ENCODE peak calls at places on chromosomes 2 and 18, in nine cellular contexts. One of them, this sample, is unnamed.

GRCh38 chr18:44799422-44800421 is 119.0 kb downstream of the SETBP1 start:
- DNase-seq in IMR-90: no peak
- DNase-seq in stomach: no peak
- DNase-seq in adrenal gland: no peak
- DNase-seq in H1: no peak
- DNase-seq in A549: no peak
- DNase-seq in suprapubic skin: no peak
- DNase-seq in heart left ventricle: no peak
- DNase-seq in lower leg skin: no peak
- DNase-seq in this sample: no peak

GRCh38 chr18:79681484-79682387 is 2.1 kb downstream of the CTDP1 start:
- DNase-seq in suprapubic skin: no peak
- DNase-seq in heart left ventricle: no peak
- DNase-seq in stomach: no peak
- DNase-seq in A549: no peak
- DNase-seq in IMR-90: no peak
- DNase-seq in adrenal gland: no peak
- DNase-seq in H1: no peak
- DNase-seq in lower leg skin: peak; percentile 78
- DNase-seq in this sample: no peak

GRCh38 chr2:218717262-218717661 is 6.6 kb downstream of the TTLL4 start:
- DNase-seq in stomach: no peak
- DNase-seq in H1: no peak
- DNase-seq in IMR-90: peak; percentile 51
- DNase-seq in lower leg skin: no peak
- DNase-seq in suprapubic skin: no peak
- DNase-seq in heart left ventricle: no peak
- DNase-seq in A549: no peak
- DNase-seq in adrenal gland: peak; percentile 38
- DNase-seq in this sample: no peak

GRCh38 chr2:30030361-30030760 is 109.0 kb upstream of the ALK start:
- DNase-seq in A549: no peak
- DNase-seq in H1: no peak
- DNase-seq in lower leg skin: no peak
- DNase-seq in suprapubic skin: no peak
- DNase-seq in adrenal gland: no peak
- DNase-seq in heart left ventricle: no peak
- DNase-seq in IMR-90: no peak
- DNase-seq in stomach: no peak
- DNase-seq in this sample: no peak

GRCh38 chr2:27495840-27496356 is 741 bp upstream of the GCKR start:
- DNase-seq in A549: no peak
- DNase-seq in heart left ventricle: no peak
- DNase-seq in stomach: no peak
- DNase-seq in IMR-90: no peak
- DNase-seq in H1: no peak
- DNase-seq in lower leg skin: no peak
- DNase-seq in suprapubic skin: no peak
- DNase-seq in adrenal gland: no peak
- DNase-seq in this sample: no peak

GRCh38 chr2:56444339-56444738 is 260.5 kb downstream of the CCDC85A start:
- DNase-seq in IMR-90: no peak
- DNase-seq in lower leg skin: no peak
- DNase-seq in H1: no peak
- DNase-seq in adrenal gland: no peak
- DNase-seq in stomach: peak; percentile 79
- DNase-seq in A549: no peak
- DNase-seq in suprapubic skin: no peak
- DNase-seq in heart left ventricle: no peak
- DNase-seq in this sample: no peak

GRCh38 chr2:113831156-113831555 is 58.7 kb upstream of the ACTR3 start:
- DNase-seq in H1: no peak
- DNase-seq in suprapubic skin: no peak
- DNase-seq in IMR-90: peak; percentile 13
- DNase-seq in stomach: no peak
- DNase-seq in heart left ventricle: no peak
- DNase-seq in lower leg skin: no peak
- DNase-seq in adrenal gland: no peak
- DNase-seq in A549: no peak
- DNase-seq in this sample: no peak

GRCh38 chr18:56789004-56789888 is 138.1 kb downstream of the WDR7 start:
- DNase-seq in adrenal gland: no peak
- DNase-seq in suprapubic skin: no peak
- DNase-seq in heart left ventricle: no peak
- DNase-seq in IMR-90: peak; percentile 13
- DNase-seq in H1: no peak
- DNase-seq in A549: peak; percentile 1
- DNase-seq in lower leg skin: no peak
- DNase-seq in stomach: no peak
- DNase-seq in this sample: no peak

GRCh38 chr18:74714796-74715195 is 117.1 kb downstream of the ZNF407 start:
- DNase-seq in lower leg skin: no peak
- DNase-seq in suprapubic skin: no peak
- DNase-seq in IMR-90: no peak
- DNase-seq in H1: no peak
- DNase-seq in stomach: no peak
- DNase-seq in adrenal gland: no peak
- DNase-seq in A549: no peak
- DNase-seq in heart left ventricle: no peak
- DNase-seq in this sample: no peak

GRCh38 chr18:21450913-21451312 is 149.6 kb downstream of the ESCO1 start:
- DNase-seq in heart left ventricle: no peak
- DNase-seq in suprapubic skin: no peak
- DNase-seq in H1: no peak
- DNase-seq in lower leg skin: no peak
- DNase-seq in IMR-90: no peak
- DNase-seq in A549: no peak
- DNase-seq in adrenal gland: no peak
- DNase-seq in stomach: no peak
- DNase-seq in this sample: no peak

GRCh38 chr2:171630812-171631626 is 56.2 kb upstream of the DYNC1I2 start:
- DNase-seq in stomach: no peak
- DNase-seq in A549: no peak
- DNase-seq in IMR-90: no peak
- DNase-seq in suprapubic skin: no peak
- DNase-seq in H1: no peak
- DNase-seq in adrenal gland: no peak
- DNase-seq in lower leg skin: no peak
- DNase-seq in heart left ventricle: no peak
- DNase-seq in this sample: no peak

GRCh38 chr18:3873698-3874495 is 423.9 kb downstream of the TGIF1 start:
- DNase-seq in heart left ventricle: no peak
- DNase-seq in IMR-90: no peak
- DNase-seq in suprapubic skin: no peak
- DNase-seq in H1: no peak
- DNase-seq in lower leg skin: no peak
- DNase-seq in stomach: no peak
- DNase-seq in adrenal gland: no peak
- DNase-seq in A549: no peak
- DNase-seq in this sample: no peak

GRCh38 chr2:10342245-10342951 is 39.7 kb downstream of the HPCAL1 start:
- DNase-seq in H1: no peak
- DNase-seq in adrenal gland: no peak
- DNase-seq in stomach: no peak
- DNase-seq in IMR-90: no peak
- DNase-seq in suprapubic skin: no peak
- DNase-seq in A549: no peak
- DNase-seq in heart left ventricle: no peak
- DNase-seq in lower leg skin: no peak
- DNase-seq in this sample: no peak

GRCh38 chr18:80233201-80233835 is 14.0 kb downstream of the PARD6G start:
- DNase-seq in IMR-90: no peak
- DNase-seq in lower leg skin: peak; percentile 62
- DNase-seq in stomach: no peak
- DNase-seq in adrenal gland: no peak
- DNase-seq in A549: no peak
- DNase-seq in heart left ventricle: no peak
- DNase-seq in suprapubic skin: no peak
- DNase-seq in H1: no peak
- DNase-seq in this sample: no peak

GRCh38 chr2:66888246-66888645 is 453.3 kb downstream of the MEIS1 start:
- DNase-seq in lower leg skin: no peak
- DNase-seq in heart left ventricle: no peak
- DNase-seq in A549: no peak
- DNase-seq in suprapubic skin: no peak
- DNase-seq in stomach: no peak
- DNase-seq in adrenal gland: no peak
- DNase-seq in H1: no peak
- DNase-seq in IMR-90: no peak
- DNase-seq in this sample: no peak

GRCh38 chr2:66890286-66890812 is 455.4 kb downstream of the MEIS1 start:
- DNase-seq in suprapubic skin: no peak
- DNase-seq in A549: no peak
- DNase-seq in stomach: no peak
- DNase-seq in H1: no peak
- DNase-seq in heart left ventricle: no peak
- DNase-seq in lower leg skin: no peak
- DNase-seq in IMR-90: peak; percentile 46
- DNase-seq in adrenal gland: no peak
- DNase-seq in this sample: no peak

GRCh38 chr2:66885775-66886402 is 451.0 kb downstream of the MEIS1 start:
- DNase-seq in heart left ventricle: no peak
- DNase-seq in IMR-90: peak; percentile 53
- DNase-seq in adrenal gland: no peak
- DNase-seq in suprapubic skin: no peak
- DNase-seq in H1: no peak
- DNase-seq in stomach: no peak
- DNase-seq in A549: no peak
- DNase-seq in lower leg skin: no peak
- DNase-seq in this sample: no peak

GRCh38 chr2:66888791-66889631 is 454.1 kb downstream of the MEIS1 start:
- DNase-seq in adrenal gland: peak; percentile 28
- DNase-seq in H1: no peak
- DNase-seq in IMR-90: peak; percentile 100
- DNase-seq in stomach: no peak
- DNase-seq in A549: no peak
- DNase-seq in heart left ventricle: no peak
- DNase-seq in suprapubic skin: no peak
- DNase-seq in lower leg skin: no peak
- DNase-seq in this sample: no peak

GRCh38 chr2:66889632-66889882 is 454.6 kb downstream of the MEIS1 start:
- DNase-seq in A549: no peak
- DNase-seq in lower leg skin: no peak
- DNase-seq in heart left ventricle: no peak
- DNase-seq in H1: no peak
- DNase-seq in IMR-90: no peak
- DNase-seq in adrenal gland: no peak
- DNase-seq in stomach: no peak
- DNase-seq in suprapubic skin: no peak
- DNase-seq in this sample: no peak
- TF ChIP-seq CTCF in A549: no peak
- TF ChIP-seq CTCF in lower leg skin: no peak
- TF ChIP-seq CTCF in heart left ventricle: no peak
- TF ChIP-seq CTCF in H1: no peak
- TF ChIP-seq CTCF in IMR-90: no peak
- TF ChIP-seq CTCF in adrenal gland: no peak
- TF ChIP-seq CTCF in stomach: no peak
- TF ChIP-seq CTCF in suprapubic skin: no peak
- TF ChIP-seq CTCF in this sample: no peak

GRCh38 chr2:86822668-86823067 is 32.0 kb upstream of the CD8A start:
- DNase-seq in IMR-90: no peak
- DNase-seq in A549: no peak
- DNase-seq in suprapubic skin: no peak
- DNase-seq in stomach: no peak
- DNase-seq in adrenal gland: no peak
- DNase-seq in heart left ventricle: no peak
- DNase-seq in lower leg skin: no peak
- DNase-seq in H1: no peak
- DNase-seq in this sample: no peak

GRCh38 chr2:86825020-86825727 is 34.5 kb upstream of the CD8A start:
- DNase-seq in H1: no peak
- DNase-seq in lower leg skin: no peak
- DNase-seq in suprapubic skin: no peak
- DNase-seq in stomach: no peak
- DNase-seq in IMR-90: no peak
- DNase-seq in adrenal gland: no peak
- DNase-seq in A549: no peak
- DNase-seq in heart left ventricle: no peak
- DNase-seq in this sample: no peak

GRCh38 chr2:86821842-86822241 is 31.1 kb upstream of the CD8A start:
- DNase-seq in lower leg skin: no peak
- DNase-seq in adrenal gland: no peak
- DNase-seq in stomach: no peak
- DNase-seq in H1: no peak
- DNase-seq in heart left ventricle: no peak
- DNase-seq in A549: no peak
- DNase-seq in suprapubic skin: no peak
- DNase-seq in IMR-90: no peak
- DNase-seq in this sample: no peak

GRCh38 chr2:86821306-86821705 is 30.6 kb upstream of the CD8A start:
- DNase-seq in IMR-90: no peak
- DNase-seq in A549: no peak
- DNase-seq in adrenal gland: no peak
- DNase-seq in H1: no peak
- DNase-seq in lower leg skin: no peak
- DNase-seq in heart left ventricle: no peak
- DNase-seq in suprapubic skin: no peak
- DNase-seq in stomach: no peak
- DNase-seq in this sample: no peak

GRCh38 chr2:86825728-86826386 is 35.1 kb upstream of the CD8A start:
- DNase-seq in A549: no peak
- DNase-seq in heart left ventricle: no peak
- DNase-seq in lower leg skin: no peak
- DNase-seq in IMR-90: no peak
- DNase-seq in stomach: no peak
- DNase-seq in suprapubic skin: no peak
- DNase-seq in H1: no peak
- DNase-seq in adrenal gland: no peak
- DNase-seq in this sample: no peak
- TF ChIP-seq POLR2A in A549: no peak
- TF ChIP-seq POLR2A in heart left ventricle: no peak
- TF ChIP-seq POLR2A in lower leg skin: no peak
- TF ChIP-seq POLR2A in IMR-90: no peak
- TF ChIP-seq POLR2A in stomach: no peak
- TF ChIP-seq POLR2A in suprapubic skin: no peak
- TF ChIP-seq POLR2A in H1: no peak
- TF ChIP-seq POLR2A in adrenal gland: no peak
- TF ChIP-seq POLR2A in this sample: no peak

GRCh38 chr2:153543639-153544071 is 65.1 kb upstream of the RPRM start:
- DNase-seq in suprapubic skin: no peak
- DNase-seq in heart left ventricle: no peak
- DNase-seq in IMR-90: no peak
- DNase-seq in H1: no peak
- DNase-seq in A549: no peak
- DNase-seq in lower leg skin: no peak
- DNase-seq in adrenal gland: no peak
- DNase-seq in stomach: no peak
- DNase-seq in this sample: no peak
- TF ChIP-seq CTCF in suprapubic skin: no peak
- TF ChIP-seq CTCF in heart left ventricle: no peak
- TF ChIP-seq CTCF in IMR-90: no peak
- TF ChIP-seq CTCF in H1: peak; percentile 17
- TF ChIP-seq CTCF in A549: no peak
- TF ChIP-seq CTCF in lower leg skin: no peak
- TF ChIP-seq CTCF in adrenal gland: no peak
- TF ChIP-seq CTCF in stomach: no peak
- TF ChIP-seq CTCF in this sample: no peak

DNA sequence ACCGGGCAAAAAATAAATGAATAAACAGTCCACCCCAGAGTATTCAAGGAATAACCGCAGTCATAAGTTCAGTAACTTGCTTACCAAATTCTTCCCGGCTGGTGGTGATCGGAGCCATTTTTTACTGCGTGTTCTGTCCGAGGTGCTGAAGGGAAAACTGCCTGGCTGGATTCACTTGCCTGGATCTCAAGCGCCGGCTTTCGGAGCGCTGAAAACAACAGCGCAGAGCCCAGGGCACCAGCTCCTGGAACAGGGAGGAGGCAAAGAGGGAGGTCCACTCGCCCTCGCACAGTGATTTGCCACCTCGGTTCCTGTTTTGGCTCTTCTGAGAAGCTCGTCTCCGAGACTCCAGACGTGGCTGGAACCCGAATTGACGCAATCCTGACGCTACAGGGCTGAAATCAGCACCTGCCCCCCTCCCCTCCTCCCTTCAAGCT is at the start of gene SYT4:
- DNase-seq in suprapubic skin: no peak
- DNase-seq in lower leg skin: peak; percentile 84
- DNase-seq in A549: no peak
- DNase-seq in stomach: peak; percentile 47
- DNase-seq in IMR-90: peak; percentile 7
- DNase-seq in H1: peak; percentile 66
- DNase-seq in adrenal gland: peak; percentile 55
- DNase-seq in heart left ventricle: peak; percentile 56
- DNase-seq in this sample: no peak
- TF ChIP-seq POLR2A in suprapubic skin: no peak
- TF ChIP-seq POLR2A in lower leg skin: no peak
- TF ChIP-seq POLR2A in A549: no peak
- TF ChIP-seq POLR2A in stomach: no peak
- TF ChIP-seq POLR2A in IMR-90: no peak
- TF ChIP-seq POLR2A in H1: no peak
- TF ChIP-seq POLR2A in adrenal gland: peak; percentile 45
- TF ChIP-seq POLR2A in heart left ventricle: no peak
- TF ChIP-seq POLR2A in this sample: no peak